ENCODE peak calls at places on chromosomes 13 and 19, in eight cellular contexts. U, Y, I, S, X, W, Q and G are unnamed samples.

GRCh38 chr19:40365613-40366401 is 17.3 kb downstream of the PLD3 start:
- DNase-seq in U (peak), Y (peak), I (peak), S (peak), X (peak), W (peak), Q (peak), G (no peak)

GRCh38 chr13:68984688-68985319 is 1122.8 kb upstream of the ATXN8OS start:
- DNase-seq in U (no peak), Y (no peak), I (no peak), S (no peak), X (no peak), W (no peak), Q (no peak), G (no peak)

GRCh38 chr13:112453874-112454647 is 77.9 kb downstream of the SPACA7 start:
- DNase-seq in U (no peak), Y (no peak), I (no peak), S (no peak), X (no peak), W (no peak), Q (no peak), G (no peak)

GRCh38 chr19:547117-547516 is 3.3 kb downstream of the GZMM start:
- DNase-seq in U (no peak), Y (no peak), I (no peak), S (no peak), X (no peak), W (no peak), Q (no peak), G (no peak)

GRCh38 chr13:107518780-107519179 is 696.6 kb downstream of the LIG4 start:
- DNase-seq in U (no peak), Y (no peak), I (no peak), S (no peak), X (no peak), W (no peak), Q (no peak), G (no peak)

GRCh38 chr13:113001251-113002140 is 32.5 kb downstream of the MCF2L start:
- DNase-seq in U (no peak), Y (peak), I (peak), S (no peak), X (peak), W (peak), Q (no peak), G (peak)

GRCh38 chr13:93539914-93540313 is 313.3 kb downstream of the GPC6 start:
- DNase-seq in U (no peak), Y (no peak), I (no peak), S (no peak), X (no peak), W (no peak), Q (no peak), G (no peak)

GRCh38 chr19:44002566-44003460 is at the start of gene ZNF230:
- DNase-seq in U (peak), Y (peak), I (peak), S (peak), X (peak), W (peak), Q (peak), G (peak)

GRCh38 chr13:38755792-38756191 is 68.9 kb downstream of the FREM2 start:
- DNase-seq in U (no peak), Y (no peak), I (no peak), S (no peak), X (no peak), W (no peak), Q (no peak), G (no peak)

GRCh38 chr13:36115306-36115705 is 15.9 kb downstream of the DCLK1 start:
- DNase-seq in U (no peak), Y (no peak), I (no peak), S (no peak), X (no peak), W (no peak), Q (no peak), G (no peak)

GRCh38 chr19:3538965-3539742 is at the start of gene TEKTIP1:
- DNase-seq in U (no peak), Y (peak), I (no peak), S (no peak), X (no peak), W (no peak), Q (no peak), G (no peak)

GRCh38 chr13:79937311-79938243 is 403.3 kb downstream of the SPRY2 start:
- DNase-seq in U (peak), Y (no peak), I (no peak), S (no peak), X (no peak), W (peak), Q (no peak), G (peak)